ENCODE peak calls at places on chromosome 1, in six cellular contexts. L, N, S, B, Z and G are unnamed samples.

GRCh38 chr1:244862699-244863490 is 1.4 kb downstream of the HNRNPU start:
- DNase-seq in L (peak), Z (peak), N (peak), B (peak), S (peak), G (peak)

GRCh38 chr1:76867342-76868130 is at the start of gene ST6GALNAC5:
- DNase-seq in Z (peak), B (no peak), S (no peak), N (peak), L (no peak), G (no peak)

GRCh38 chr1:36149237-36149972 is at the start of gene TRAPPC3:
- DNase-seq in Z (peak), L (peak), N (peak), S (peak), B (peak), G (peak)

GRCh38 chr1:157448666-157449065 is 103.6 kb downstream of the FCRL5 start:
- DNase-seq in L (no peak), N (no peak), B (no peak), S (no peak), Z (no peak), G (no peak)

GRCh38 chr1:226738995-226739695 is at the start of gene ITPKB:
- DNase-seq in L (no peak), N (no peak), S (peak), Z (no peak), B (peak), G (peak)

GRCh38 chr1:168623003-168623828 is 46.8 kb downstream of the XCL1 start:
- DNase-seq in L (no peak), Z (no peak), B (peak), N (no peak), S (no peak), G (no peak)

GRCh38 chr1:164760585-164760968 is 201.6 kb downstream of the PBX1 start:
- DNase-seq in S (no peak), L (no peak), N (no peak), Z (no peak), B (no peak), G (no peak)

GRCh38 chr1:2300004-2300771 is 72.1 kb downstream of the SKI start:
- DNase-seq in Z (peak), L (peak), B (no peak), S (peak), N (no peak), G (peak)

GRCh38 chr1:4512622-4513021 is 141.8 kb upstream of the AJAP1 start:
- DNase-seq in L (no peak), S (no peak), N (no peak), B (no peak), Z (no peak), G (no peak)

GRCh38 chr1:154883919-154884867 is 14.1 kb upstream of the KCNN3 start:
- DNase-seq in Z (no peak), S (no peak), B (no peak), N (no peak), L (no peak), G (no peak)

GRCh38 chr1:93804412-93804811 is 74.6 kb downstream of the DNTTIP2 start:
- DNase-seq in N (no peak), L (no peak), Z (no peak), B (peak), S (no peak), G (no peak)

GRCh38 chr1:59133997-59134396 is 162.9 kb upstream of the FGGY start:
- DNase-seq in N (no peak), S (no peak), B (no peak), L (no peak), Z (no peak), G (no peak)

GRCh38 chr1:72357411-72357810 is 75.1 kb upstream of the NEGR1 start:
- DNase-seq in N (no peak), Z (no peak), S (no peak), L (no peak), B (peak), G (no peak)

GRCh38 chr1:3060112-3060511 is 8.9 kb upstream of the PRDM16 start:
- DNase-seq in N (no peak), S (no peak), Z (no peak), B (no peak), L (no peak), G (no peak)

GRCh38 chr1:117208580-117208979 is 2.1 kb downstream of the VTCN1 start:
- DNase-seq in B (no peak), S (no peak), N (no peak), Z (no peak), L (no peak), G (no peak)

GRCh38 chr1:243792891-243793290 is 57.2 kb downstream of the AKT3 start:
- DNase-seq in Z (no peak), B (no peak), L (no peak), S (no peak), N (no peak), G (no peak)

GRCh38 chr1:7643445-7643844 is 127.7 kb upstream of the VAMP3 start:
- DNase-seq in L (no peak), Z (no peak), N (no peak), B (no peak), S (no peak), G (no peak)

GRCh38 chr1:161905269-161905884 is 118.3 kb downstream of the OLFML2B start:
- DNase-seq in B (peak), N (peak), L (no peak), Z (peak), S (no peak), G (peak)

GRCh38 chr1:219555802-219556201 is 57.1 kb downstream of the ZC3H11B start:
- DNase-seq in S (no peak), L (no peak), Z (no peak), N (no peak), B (peak), G (no peak)

GRCh38 chr1:9368356-9368755 is 75.7 kb downstream of the SPSB1 start:
- DNase-seq in N (no peak), S (no peak), L (no peak), Z (no peak), B (no peak), G (peak)

GRCh38 chr1:203671808-203672207 is 45.2 kb downstream of the ATP2B4 start:
- DNase-seq in L (no peak), Z (no peak), B (no peak), N (no peak), S (no peak), G (peak)

GRCh38 chr1:119159096-119159495 is 18.6 kb upstream of the WARS2 start:
- DNase-seq in Z (no peak), B (no peak), S (no peak), L (no peak), N (no peak), G (no peak)

GRCh38 chr1:107477233-107477632 is 336.4 kb downstream of the NTNG1 start:
- DNase-seq in B (no peak), N (no peak), L (no peak), Z (no peak), S (no peak), G (peak)

GRCh38 chr1:234989019-234989418 is 139.6 kb downstream of the TOMM20 start:
- DNase-seq in L (no peak), Z (no peak), S (no peak), B (no peak), N (no peak), G (no peak)

GRCh38 chr1:94538243-94538827 is 3.2 kb downstream of the F3 start:
- DNase-seq in L (no peak), N (no peak), Z (no peak), B (no peak), S (no peak), G (no peak)

GRCh38 chr1:199691540-199691939 is 336.0 kb upstream of the NR5A2 start:
- DNase-seq in N (no peak), B (peak), Z (no peak), L (no peak), S (no peak), G (no peak)

GRCh38 chr1:229003233-229004031 is 267.5 kb upstream of the RAB4A start:
- DNase-seq in N (no peak), Z (no peak), B (no peak), L (no peak), S (no peak), G (no peak)

GRCh38 chr1:200892958-200893357 is 1.7 kb upstream of the INAVA start:
- DNase-seq in L (no peak), N (no peak), S (no peak), B (no peak), Z (no peak), G (no peak)